ENCODE peak calls at places on chromosomes 6 and 20, in nine cellular contexts. L is HCEC 1CT; U is glutamatergic neuron; I is stimulated activated CD4-positive, alpha-beta T cell treated with anti-CD3 and anti-CD28 coated beads, Interleukin-12 subunit alpha, Interleukin-12 subunit beta, amount 100 ng/mL, for 48 hours; R is GM19239; C is GM20000; P is endothelial cell; K is smooth muscle cell of the brain vasculature; X is left ventricle myocardium superior. W is an unnamed sample.
A peak's percentile ranks its signal among the peaks of the same experiment; 100 is the strongest.

GRCh38 chr20:51494241-51495110 is 48.0 kb downstream of the NFATC2 start:
- DNase-seq in I (peak; percentile 37), P (no peak), L (no peak), R (no peak), U (no peak), K (no peak), C (no peak), X (no peak), W (no peak)

GRCh38 chr6:116217069-116217468 is 36.8 kb downstream of the TSPYL4 start:
- DNase-seq in P (no peak), X (no peak), I (no peak), L (peak; percentile 55), U (no peak), R (peak; percentile 2), C (peak; percentile 19), K (no peak), W (no peak)

GRCh38 chr20:37209193-37209592 is 29.8 kb upstream of the MROH8 start:
- DNase-seq in P (no peak), X (no peak), C (no peak), I (no peak), L (no peak), K (no peak), U (no peak), R (no peak), W (no peak)

GRCh38 chr20:22572491-22572890 is 11.9 kb downstream of the FOXA2 start:
- DNase-seq in X (no peak), P (no peak), C (no peak), L (no peak), K (no peak), U (no peak), R (no peak), I (no peak), W (no peak)

GRCh38 chr6:140436023-140436811 is 1061.8 kb upstream of the CITED2 start:
- DNase-seq in L (no peak), X (no peak), I (no peak), R (no peak), C (no peak), U (no peak), P (no peak), K (no peak), W (peak; percentile 13)

GRCh38 chr20:57268399-57269076 is 2.1 kb upstream of the BMP7 start:
- DNase-seq in X (no peak), R (no peak), U (no peak), L (no peak), C (no peak), I (no peak), P (no peak), K (no peak), W (no peak)

GRCh38 chr20:47032969-47033578 is 138.4 kb downstream of the EYA2 start:
- DNase-seq in L (no peak), X (no peak), R (no peak), U (no peak), P (no peak), C (no peak), I (no peak), K (no peak), W (no peak)

GRCh38 chr20:49210101-49210749 is 9.0 kb upstream of the DDX27 start:
- DNase-seq in X (no peak), U (no peak), C (no peak), K (no peak), I (no peak), R (no peak), P (no peak), L (no peak), W (no peak)

GRCh38 chr6:44217332-44218143 is 812 bp downstream of the MYMX start:
- DNase-seq in R (no peak), P (no peak), K (no peak), U (peak; percentile 62), X (peak; percentile 87), C (peak; percentile 8), L (no peak), I (no peak), W (peak; percentile 64)

GRCh38 chr6:24385536-24386269 is 17.0 kb upstream of the MRS2 start:
- DNase-seq in U (no peak), L (no peak), I (no peak), P (no peak), C (no peak), K (no peak), R (no peak), X (no peak), W (no peak)

GRCh38 chr6:4114123-4114522 is 21.3 kb downstream of the ECI2 start:
- DNase-seq in U (no peak), X (no peak), C (no peak), P (no peak), L (peak; percentile 47), I (no peak), K (no peak), R (no peak), W (no peak)

GRCh38 chr6:53113742-53114141 is 34.9 kb downstream of the GCM1 start:
- DNase-seq in U (no peak), L (no peak), I (no peak), P (no peak), X (no peak), R (no peak), K (no peak), C (no peak), W (no peak)

GRCh38 chr6:161835426-161836029 is 561.7 kb upstream of the AGPAT4 start:
- DNase-seq in K (no peak), I (no peak), X (no peak), L (no peak), C (no peak), P (no peak), U (no peak), R (no peak), W (no peak)

GRCh38 chr20:16821211-16822089 is 73.3 kb downstream of the OTOR start:
- DNase-seq in P (peak; percentile 41), C (peak; percentile 38), L (peak; percentile 45), R (peak; percentile 28), I (no peak), U (peak; percentile 32), K (no peak), X (no peak), W (peak; percentile 32)

GRCh38 chr6:9540534-9541126 is 874.2 kb downstream of the TFAP2A start:
- DNase-seq in U (no peak), R (peak; percentile 8), K (no peak), X (no peak), L (peak; percentile 57), I (no peak), C (peak; percentile 41), P (peak; percentile 9), W (no peak)

GRCh38 chr20:57804470-57805250 is 94.8 kb upstream of the PMEPA1 start:
- DNase-seq in K (no peak), U (peak; percentile 45), C (no peak), I (no peak), X (no peak), L (no peak), R (no peak), P (no peak), W (no peak)

GRCh38 chr6:79525272-79526100 is 11.7 kb downstream of the LCA5 start:
- DNase-seq in L (no peak), R (no peak), U (no peak), C (no peak), I (no peak), K (no peak), P (no peak), X (peak; percentile 29), W (no peak)

GRCh38 chr6:134422426-134423231 is 104.7 kb upstream of the SGK1 start:
- DNase-seq in I (no peak), L (peak; percentile 98), C (no peak), K (peak; percentile 66), P (no peak), X (no peak), U (no peak), R (no peak), W (no peak)

GRCh38 chr6:16851044-16851540 is 89.8 kb upstream of the ATXN1 start:
- DNase-seq in I (no peak), K (no peak), R (no peak), P (no peak), X (no peak), U (no peak), L (no peak), C (no peak), W (no peak)

GRCh38 chr6:70651326-70651905 is 16.3 kb upstream of the SMAP1 start:
- DNase-seq in L (no peak), C (no peak), U (no peak), I (peak; percentile 40), P (no peak), X (no peak), R (peak; percentile 8), K (no peak), W (no peak)

GRCh38 chr20:57429579-57430202 is 38.5 kb downstream of the RBM38 start:
- DNase-seq in K (no peak), L (peak; percentile 36), U (no peak), P (no peak), X (no peak), C (no peak), I (no peak), R (no peak), W (no peak)

GRCh38 chr6:78460711-78461110 is 406.6 kb upstream of the IRAK1BP1 start:
- DNase-seq in L (no peak), U (no peak), C (no peak), P (no peak), I (no peak), X (no peak), R (no peak), K (no peak), W (no peak)

GRCh38 chr6:107284805-107285204 is 169.5 kb upstream of the BEND3 start:
- DNase-seq in R (no peak), X (no peak), U (no peak), K (no peak), L (no peak), I (no peak), P (no peak), C (no peak), W (no peak)

GRCh38 chr20:10721112-10721896 is 47.5 kb upstream of the JAG1 start:
- DNase-seq in X (no peak), L (no peak), K (peak; percentile 74), R (no peak), U (no peak), P (no peak), I (no peak), C (no peak), W (no peak)

GRCh38 chr20:11853359-11853758 is 64.3 kb upstream of the BTBD3 start:
- DNase-seq in L (no peak), C (no peak), X (no peak), R (no peak), I (no peak), P (no peak), U (no peak), K (no peak), W (no peak)

GRCh38 chr6:129683606-129684322 is 26.2 kb downstream of the ARHGAP18 start:
- DNase-seq in K (peak; percentile 88), X (peak; percentile 75), P (peak; percentile 31), R (peak; percentile 50), I (peak; percentile 43), C (peak; percentile 76), U (no peak), L (peak; percentile 100), W (no peak)

GRCh38 chr6:124888581-124889371 is 73.5 kb upstream of the RNF217 start:
- DNase-seq in X (no peak), P (no peak), K (no peak), R (no peak), C (peak; percentile 21), L (no peak), I (no peak), U (no peak), W (no peak)

GRCh38 chr20:17598013-17598550 is 28.2 kb downstream of the DSTN start:
- DNase-seq in K (no peak), U (no peak), I (no peak), X (no peak), R (no peak), C (no peak), L (no peak), P (no peak), W (no peak)

GRCh38 chr20:19993937-19994667 is 23.1 kb upstream of the NAA20 start:
- DNase-seq in R (no peak), U (no peak), P (no peak), K (no peak), I (no peak), X (peak; percentile 64), C (no peak), L (peak; percentile 84), W (no peak)

W was measured in WTC11.